ENCODE peak calls at places on chromosome 17, in seven cellular contexts. T is HCT116, J is SK-N-SH, R is thoracic aorta, I is GM23338, X is tibial nerve, P is right lobe of liver. F is an unnamed sample.

GRCh38 chr17:64780096-64781012 is 118.2 kb upstream of the SMURF2 start:
- DNase-seq in T (peak; percentile 84), J (peak; percentile 64), R (no peak), I (peak; percentile 95), X (no peak), P (peak; percentile 66), F (no peak)

GRCh38 chr17:78717431-78717980 is 64.6 kb downstream of the CYTH1 start:
- DNase-seq in T (no peak), J (peak; percentile 75), R (no peak), I (peak; percentile 37), X (no peak), P (peak; percentile 70), F (no peak)

GRCh38 chr17:81365601-81366585 is 29.4 kb upstream of the BAHCC1 start:
- DNase-seq in T (peak; percentile 89), J (peak; percentile 63), R (no peak), I (no peak), X (no peak), P (no peak), F (no peak)

GRCh38 chr17:78058001-78058400 is 70.6 kb downstream of the TMC6 start:
- DNase-seq in T (no peak), J (no peak), R (no peak), I (no peak), X (no peak), P (no peak), F (no peak)

GRCh38 chr17:60720763-60721531 is 43.3 kb downstream of the BCAS3 start:
- DNase-seq in T (peak; percentile 60), J (peak; percentile 66), R (no peak), I (peak; percentile 76), X (no peak), P (no peak), F (no peak)

GRCh38 chr17:69523252-69523861 is 108.9 kb downstream of the MAP2K6 start:
- DNase-seq in T (peak; percentile 28), J (peak; percentile 50), R (no peak), I (peak; percentile 85), X (no peak), P (no peak), F (no peak)

GRCh38 chr17:36907407-36907806 is 29.9 kb upstream of the LHX1 start:
- DNase-seq in T (no peak), J (no peak), R (no peak), I (no peak), X (no peak), P (no peak), F (no peak)

GRCh38 chr17:31067699-31068184 is 27.0 kb upstream of the NF1 start:
- DNase-seq in T (peak; percentile 34), J (no peak), R (no peak), I (no peak), X (no peak), P (no peak), F (no peak)

GRCh38 chr17:77489239-77489897 is 348.6 kb downstream of the SEC14L1 start:
- DNase-seq in T (no peak), J (no peak), R (no peak), I (no peak), X (no peak), P (no peak), F (no peak)

GRCh38 chr17:80308672-80309517 is 48.2 kb downstream of the RNF213 start:
- DNase-seq in T (no peak), J (no peak), R (no peak), I (no peak), X (no peak), P (no peak), F (no peak)

GRCh38 chr17:38628441-38628840 is 22.7 kb upstream of the SRCIN1 start:
- DNase-seq in T (peak; percentile 67), J (peak; percentile 58), R (no peak), I (peak; percentile 80), X (no peak), P (peak; percentile 33), F (no peak)

GRCh38 chr17:79064026-79064425 is 10.6 kb upstream of the ENGASE start:
- DNase-seq in T (no peak), J (no peak), R (no peak), I (no peak), X (no peak), P (no peak), F (no peak)

GRCh38 chr17:27602721-27603445 is 28.1 kb upstream of the LGALS9 start:
- DNase-seq in T (no peak), J (peak; percentile 87), R (peak; percentile 41), I (peak; percentile 90), X (peak; percentile 58), P (peak; percentile 76), F (no peak)

GRCh38 chr17:17554266-17554665 is 37.2 kb downstream of the PEMT start:
- DNase-seq in T (no peak), J (no peak), R (no peak), I (no peak), X (no peak), P (no peak), F (no peak)

GRCh38 chr17:78602246-78602645 is 25.1 kb upstream of the DNAH17 start:
- DNase-seq in T (no peak), J (no peak), R (no peak), I (no peak), X (no peak), P (no peak), F (no peak)

GRCh38 chr17:5545051-5545987 is 39.0 kb downstream of the NLRP1 start:
- DNase-seq in T (no peak), J (no peak), R (no peak), I (no peak), X (no peak), P (no peak), F (no peak)

GRCh38 chr17:33438136-33438535 is 145.0 kb upstream of the ASIC2 start:
- DNase-seq in T (no peak), J (no peak), R (no peak), I (no peak), X (no peak), P (no peak), F (no peak)

GRCh38 chr17:69404398-69404797 is 10.1 kb upstream of the MAP2K6 start:
- DNase-seq in T (no peak), J (no peak), R (no peak), I (no peak), X (no peak), P (no peak), F (no peak)

GRCh38 chr17:63956296-63956920 is 16.3 kb downstream of the SCN4A start:
- DNase-seq in T (no peak), J (no peak), R (no peak), I (no peak), X (no peak), P (no peak), F (no peak)

GRCh38 chr17:17403899-17404576 is 72.8 kb upstream of the MED9 start:
- DNase-seq in T (no peak), J (peak; percentile 79), R (no peak), I (no peak), X (no peak), P (no peak), F (no peak)

GRCh38 chr17:17440938-17441730 is 35.7 kb upstream of the MED9 start:
- DNase-seq in T (no peak), J (no peak), R (no peak), I (no peak), X (no peak), P (no peak), F (no peak)

GRCh38 chr17:62801553-62801952 is 6.6 kb downstream of the MARCHF10 start:
- DNase-seq in T (no peak), J (no peak), R (no peak), I (no peak), X (no peak), P (no peak), F (no peak)
- H3K27ac ChIP-seq in T (no peak overlapping the region), J (no peak overlapping the region), R (no peak overlapping the region), I (no peak overlapping the region), X (no peak overlapping the region), P (no peak overlapping the region), F (no peak overlapping the region)

GRCh38 chr17:41967921-41968578 is 1.5 kb downstream of the CNP start:
- DNase-seq in T (no peak), J (no peak), R (no peak), I (no peak), X (no peak), P (no peak), F (no peak)

GRCh38 chr17:41967141-41967920 is 736 bp downstream of the CNP start:
- DNase-seq in T (peak; percentile 4), J (peak; percentile 48), R (no peak), I (peak; percentile 58), X (peak; percentile 63), P (no peak), F (no peak)

GRCh38 chr17:41970901-41971331 is 4.3 kb downstream of the CNP start:
- DNase-seq in T (no peak), J (no peak), R (no peak), I (no peak), X (no peak), P (no peak), F (no peak)

GRCh38 chr17:41966453-41967140 is at the start of gene CNP:
- DNase-seq in T (peak; percentile 73), J (peak; percentile 99), R (peak; percentile 63), I (peak; percentile 91), X (peak; percentile 85), P (peak; percentile 94), F (no peak)

DNA sequence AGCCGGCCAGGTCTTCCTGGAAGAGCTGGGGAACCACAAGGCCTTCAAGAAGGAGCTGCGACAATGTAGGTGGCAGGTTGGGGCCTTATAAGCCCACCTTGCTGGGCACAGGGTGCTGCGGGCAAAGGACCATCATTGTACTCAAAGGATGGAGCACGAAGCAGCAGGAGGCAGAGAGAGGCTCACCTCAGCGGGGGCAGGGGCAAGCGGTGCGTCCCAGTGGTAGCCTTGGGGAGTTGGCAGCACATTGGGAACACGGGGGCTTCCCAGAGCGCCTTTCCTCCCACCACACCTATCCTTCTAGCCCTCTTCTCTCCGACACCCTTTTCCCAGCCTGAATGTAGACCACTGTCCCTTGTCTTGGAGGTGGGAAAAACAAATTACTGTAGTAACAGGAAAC is 2.1 kb downstream of the CNP start:
- DNase-seq in T (no peak), J (no peak), R (no peak), I (no peak), X (no peak), P (no peak), F (no peak)
- H3K27ac ChIP-seq in T (no peak overlapping the region), J (peak overlapping the region; percentile 13), R (no peak overlapping the region), I (no peak overlapping the region), X (peak overlapping the region; percentile 91), P (no peak overlapping the region), F (no peak overlapping the region)

DNA sequence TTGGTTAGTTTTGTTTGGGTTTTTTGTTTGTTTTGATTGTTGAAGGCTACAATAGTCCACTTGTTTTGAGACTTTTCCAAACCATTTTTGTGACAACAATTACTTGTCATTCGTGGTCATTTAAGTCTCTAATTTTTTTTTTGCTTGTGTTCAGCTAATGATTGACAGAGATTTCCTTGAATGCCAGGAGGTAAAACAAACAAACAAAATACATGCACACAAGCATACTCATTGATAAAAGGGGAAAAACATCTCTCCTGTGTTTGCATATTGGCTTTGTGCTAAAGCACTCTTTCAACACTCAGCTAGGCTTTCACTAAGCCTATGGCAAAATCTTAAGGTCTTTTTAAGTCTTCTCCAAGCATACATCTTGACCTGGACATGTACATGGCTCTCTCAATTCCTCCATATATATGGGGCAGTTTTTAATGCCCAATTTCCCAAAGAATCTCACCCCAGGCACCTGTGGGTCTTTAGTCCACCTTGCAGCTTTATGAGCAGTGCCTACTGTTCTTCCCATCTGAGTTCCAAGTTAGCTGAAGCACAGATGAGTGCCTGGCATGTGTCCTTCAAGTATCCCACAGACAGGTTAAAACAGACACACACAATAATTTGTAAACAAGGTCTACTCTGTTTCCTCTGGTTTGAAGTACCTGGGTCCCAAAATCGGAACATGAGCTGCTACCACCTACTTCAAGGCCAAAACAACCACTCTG is 24.2 kb upstream of the HS3ST3B1 start:
- DNase-seq in T (no peak), J (no peak), R (no peak), I (no peak), X (no peak), P (no peak), F (peak; percentile 62)
- H3K27ac ChIP-seq in T (no peak overlapping the region), J (no peak overlapping the region), R (no peak overlapping the region), I (no peak overlapping the region), X (no peak overlapping the region), P (no peak overlapping the region), F (no peak overlapping the region)

GRCh38 chr17:50346313-50347086 is 574 bp downstream of the XYLT2 start:
- DNase-seq in T (no peak), J (peak; percentile 93), R (no peak), I (peak; percentile 75), X (no peak), P (peak; percentile 70), F (no peak)
- H3K27ac ChIP-seq in T (peak overlapping the region; percentile 84), J (peak overlapping the region; percentile 83), R (peak overlapping the region; percentile 16), I (no peak overlapping the region), X (peak overlapping the region; percentile 79), P (no peak overlapping the region), F (peak overlapping the region; percentile 73)